ENCODE peak calls at places on chromosomes 7 and 10, in nine cellular contexts. J is NCI-H1092 treated with DMSO at 0.1 percent for 48 hours; E is brain microvascular endothelial cell; F is activated CD8-positive, alpha-beta T cell treated with anti-CD3 and anti-CD28 coated beads for 36 hours; W is cardiac septum; Z is stimulated activated CD4-positive, alpha-beta T cell treated with anti-CD3 and anti-CD28 coated beads, Interleukin-1b, Interleukin-23, amount 100 ng/mL, for 24 hours; X is GM19239; R is AG20443; H is nucleus accumbens. I is an unnamed sample.

GRCh38 chr7:80181411-80181810 is 46.8 kb downstream of the GNAI1 start:
- DNase-seq in E (no peak), R (no peak), Z (no peak), X (no peak), F (no peak), H (no peak), J (no peak), W (no peak), I (no peak)

GRCh38 chr10:30433286-30433778 is 652 bp upstream of the MAP3K8 start:
- DNase-seq in F (peak), X (no peak), W (peak), R (peak), J (no peak), Z (no peak), E (peak), H (peak), I (peak)

GRCh38 chr10:77496941-77497420 is 140.6 kb downstream of the KCNMA1 start:
- DNase-seq in Z (no peak), E (no peak), F (no peak), J (no peak), R (no peak), X (no peak), H (no peak), W (peak), I (no peak)

GRCh38 chr7:92778972-92779371 is 57.4 kb downstream of the CDK6 start:
- DNase-seq in J (no peak), W (no peak), F (no peak), E (peak), H (no peak), R (peak), X (no peak), Z (no peak), I (peak)

GRCh38 chr10:96618648-96619047 is 31.8 kb upstream of the TM9SF3 start:
- DNase-seq in E (no peak), H (peak), J (peak), W (no peak), Z (no peak), R (peak), F (no peak), X (no peak), I (no peak)

GRCh38 chr10:28171468-28172235 is 131.2 kb downstream of the MPP7 start:
- DNase-seq in E (no peak), W (no peak), Z (no peak), H (no peak), R (peak), X (no peak), F (no peak), J (no peak), I (no peak)

GRCh38 chr10:124387078-124387874 is 31.4 kb downstream of the OAT start:
- DNase-seq in W (peak), E (no peak), J (no peak), Z (no peak), F (peak), H (no peak), X (no peak), R (no peak), I (no peak)

GRCh38 chr10:72337722-72338121 is 17.0 kb downstream of the DNAJB12 start:
- DNase-seq in E (no peak), J (no peak), W (no peak), R (no peak), X (no peak), H (no peak), Z (no peak), F (no peak), I (no peak)

GRCh38 chr10:69061305-69062161 is 26.4 kb upstream of the SRGN start:
- DNase-seq in W (peak), X (no peak), J (no peak), Z (no peak), R (peak), E (peak), F (peak), H (no peak), I (peak)

GRCh38 chr10:63935705-63936104 is 414.5 kb downstream of the REEP3 start:
- DNase-seq in X (no peak), J (no peak), E (no peak), W (no peak), Z (no peak), H (no peak), F (no peak), R (no peak), I (no peak)

GRCh38 chr10:121270906-121271305 is 327.3 kb downstream of the FGFR2 start:
- DNase-seq in W (no peak), X (no peak), H (no peak), E (no peak), J (no peak), F (no peak), Z (no peak), R (no peak), I (no peak)

GRCh38 chr7:108140674-108141073 is 10.5 kb upstream of the LAMB4 start:
- DNase-seq in R (no peak), E (no peak), Z (no peak), F (no peak), J (no peak), W (no peak), H (no peak), X (no peak), I (no peak)

GRCh38 chr7:29881724-29882123 is 75.4 kb downstream of the WIPF3 start:
- DNase-seq in Z (no peak), E (no peak), R (no peak), X (no peak), J (no peak), W (no peak), F (no peak), H (no peak), I (no peak)

GRCh38 chr10:83862723-83863122 is 276.6 kb upstream of the GHITM start:
- DNase-seq in X (no peak), F (no peak), W (no peak), E (no peak), Z (no peak), H (no peak), R (no peak), J (peak), I (no peak)

GRCh38 chr10:102398172-102399020 is 2.9 kb downstream of the NFKB2 start:
- DNase-seq in R (no peak), Z (no peak), W (no peak), H (no peak), J (no peak), X (no peak), F (no peak), E (no peak), I (no peak)

GRCh38 chr7:107909445-107909844 is 18.5 kb downstream of the DLD start:
- DNase-seq in Z (no peak), J (no peak), W (no peak), H (no peak), E (no peak), F (no peak), X (no peak), R (no peak), I (no peak)

GRCh38 chr10:102410427-102411073 is 8.0 kb downstream of the PSD start:
- DNase-seq in R (no peak), X (no peak), F (peak), H (peak), W (no peak), Z (no peak), E (no peak), J (no peak), I (no peak)

GRCh38 chr10:10865913-10866312 is 151.8 kb upstream of the CELF2 start:
- DNase-seq in X (no peak), W (no peak), F (no peak), H (no peak), E (no peak), R (no peak), J (no peak), Z (no peak), I (no peak)

GRCh38 chr7:78139335-78139734 is 340.8 kb downstream of the PHTF2 start:
- DNase-seq in J (no peak), E (peak), Z (no peak), H (no peak), F (no peak), W (no peak), X (no peak), R (peak), I (peak)

GRCh38 chr7:116426428-116427156 is 72.9 kb upstream of the CAV2 start:
- DNase-seq in X (no peak), F (peak), H (no peak), J (no peak), W (no peak), E (peak), Z (no peak), R (peak), I (peak)